ENCODE peak calls at places on chromosome 4, in five cellular contexts. R is fibroblast of mammary gland, Z is mucosa of descending colon, K is HL-60, C is fibroblast of pulmonary artery. E is an unnamed sample.

GRCh38 chr4:150366487-150366999 is 215.4 kb upstream of the MAB21L2 start:
- DNase-seq in R (no peak), Z (no peak), K (no peak), C (no peak), E (no peak)

GRCh38 chr4:139470295-139470694 is 16.4 kb downstream of the RAB33B start:
- DNase-seq in R (no peak), Z (no peak), K (no peak), C (no peak), E (no peak)

GRCh38 chr4:122658377-122658776 is 37.5 kb upstream of the IL21 start:
- DNase-seq in R (no peak), Z (no peak), K (no peak), C (no peak), E (no peak)

GRCh38 chr4:2785613-2786012 is 7.3 kb upstream of the SH3BP2 start:
- DNase-seq in R (no peak), Z (no peak), K (peak), C (no peak), E (peak)

GRCh38 chr4:26322349-26322748 is 1.5 kb downstream of the RBPJ start:
- DNase-seq in R (no peak), Z (no peak), K (no peak), C (no peak), E (no peak)

GRCh38 chr4:11271263-11271662 is 157.4 kb downstream of the HS3ST1 start:
- DNase-seq in R (no peak), Z (peak), K (no peak), C (no peak), E (no peak)

GRCh38 chr4:31918891-31919290 is 1198.7 kb downstream of the PCDH7 start:
- DNase-seq in R (no peak), Z (no peak), K (peak), C (peak), E (no peak)

GRCh38 chr4:76341063-76341462 is 34.5 kb downstream of the STBD1 start:
- DNase-seq in R (peak), Z (no peak), K (peak), C (peak), E (no peak)

GRCh38 chr4:58138786-58139185 is 1028.6 kb upstream of the IGFBP7 start:
- DNase-seq in R (no peak), Z (no peak), K (no peak), C (no peak), E (no peak)

DNA sequence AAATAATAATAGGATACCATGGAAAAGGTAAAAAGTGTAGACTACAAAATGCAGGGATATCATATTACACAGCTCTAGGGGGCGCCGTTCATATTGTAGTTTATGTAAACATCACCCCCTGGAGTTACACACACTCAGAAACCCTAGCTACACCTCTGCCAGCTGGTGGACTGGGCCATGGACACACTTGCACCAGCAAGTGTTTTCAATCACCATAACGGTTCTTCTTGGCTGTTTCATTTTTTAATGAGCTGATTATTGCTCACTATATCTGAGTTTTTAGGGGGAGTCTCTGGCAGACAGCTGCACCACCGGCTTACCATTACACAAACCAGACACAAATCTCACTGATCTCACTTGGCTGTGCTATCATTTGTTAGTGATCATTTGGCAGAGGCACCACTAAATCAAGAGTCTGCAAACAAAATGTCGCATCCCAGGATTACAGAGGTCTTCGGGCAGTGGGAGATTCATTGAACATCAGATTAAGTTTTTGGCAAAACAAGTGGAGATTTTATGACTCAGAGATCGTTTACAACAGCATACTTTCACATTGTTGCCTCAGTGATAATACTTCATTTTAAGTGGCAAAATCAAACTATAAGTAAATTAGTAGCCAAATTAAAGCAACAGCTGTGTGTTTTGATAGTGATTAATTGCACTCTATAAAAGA is 185.7 kb downstream of the UNC5C start:
- DNase-seq in R (peak), Z (no peak), K (no peak), C (peak), E (no peak)
- TF ChIP-seq CTCF in R (peak), Z (no peak), K (no peak), C (peak), E (no peak)

GRCh38 chr4:7067523-7068278 is at the start of gene GRPEL1:
- DNase-seq in R (peak), Z (peak), K (peak), C (peak), E (peak)
- TF ChIP-seq CTCF in R (no peak), Z (no peak), K (no peak), C (no peak), E (no peak)

DNA sequence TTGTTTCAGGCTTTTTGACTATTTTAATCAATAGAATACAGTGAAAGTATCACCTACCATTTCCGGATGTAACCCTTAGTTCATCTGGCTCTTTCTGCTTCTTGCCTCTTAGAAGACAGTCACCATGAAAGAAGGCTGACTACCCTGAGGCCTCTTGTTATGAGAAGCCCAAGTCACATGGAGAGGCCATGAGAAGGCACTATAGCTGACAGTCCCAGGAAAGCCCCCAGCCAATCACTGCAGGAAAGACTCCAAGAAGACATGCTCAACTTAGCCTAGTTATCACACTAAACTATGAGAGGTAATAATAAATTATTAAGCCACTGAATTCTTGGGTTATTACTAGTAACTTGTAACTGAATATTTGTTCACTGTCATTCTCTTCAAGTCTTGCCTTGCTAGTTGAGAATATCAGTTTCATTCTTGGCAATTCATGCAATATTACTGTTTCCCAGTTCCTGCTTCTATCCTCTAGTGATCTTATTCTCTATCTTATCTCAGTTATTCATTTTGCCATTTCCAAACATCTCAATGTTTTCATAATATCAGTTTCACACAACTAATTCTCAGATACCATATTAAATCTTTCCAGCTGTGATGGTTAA is 57.1 kb upstream of the GUCY1A1 start:
- DNase-seq in R (no peak), Z (no peak), K (no peak), C (no peak), E (no peak)
- TF ChIP-seq CTCF in R (no peak), Z (no peak), K (no peak), C (no peak), E (no peak)

DNA sequence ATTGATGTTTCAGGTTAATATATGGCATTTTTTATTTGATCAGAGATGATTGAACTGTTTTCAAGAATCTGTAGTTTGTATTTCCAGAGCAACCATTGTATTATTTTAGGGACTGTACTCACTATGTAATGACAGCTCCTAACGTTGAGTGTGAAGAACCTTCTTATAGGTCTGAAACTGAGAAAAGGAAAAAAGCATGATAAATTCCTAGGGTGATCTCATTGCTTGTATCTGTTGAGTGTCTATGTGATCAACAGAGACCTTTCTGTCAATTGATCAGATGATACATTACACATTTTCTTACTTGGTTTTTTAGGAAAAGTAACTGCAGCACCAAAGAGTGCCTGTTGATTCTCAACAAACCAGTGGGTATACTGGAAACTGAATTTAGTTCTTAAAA is 40.2 kb downstream of the SEC24B start:
- DNase-seq in R (no peak), Z (no peak), K (no peak), C (no peak), E (no peak)
- TF ChIP-seq CTCF in R (no peak), Z (no peak), K (no peak), C (no peak), E (no peak)

GRCh38 chr4:126592088-126592487 is 1040.7 kb upstream of the INTU start:
- DNase-seq in R (peak), Z (no peak), K (no peak), C (peak), E (no peak)
- TF ChIP-seq CTCF in R (peak), Z (no peak), K (no peak), C (peak), E (no peak)

GRCh38 chr4:1714303-1715001 is 2.3 kb upstream of the SLBP start:
- DNase-seq in R (peak), Z (no peak), K (no peak), C (no peak), E (no peak)

GRCh38 chr4:1711055-1711905 is 839 bp downstream of the SLBP start:
- DNase-seq in R (peak), Z (peak), K (no peak), C (peak), E (peak)

GRCh38 chr4:1713003-1713397 is 881 bp upstream of the SLBP start:
- DNase-seq in R (no peak), Z (no peak), K (no peak), C (no peak), E (no peak)

GRCh38 chr4:1711906-1712215 is 258 bp downstream of the SLBP start:
- DNase-seq in R (no peak), Z (no peak), K (peak), C (peak), E (no peak)

DNA sequence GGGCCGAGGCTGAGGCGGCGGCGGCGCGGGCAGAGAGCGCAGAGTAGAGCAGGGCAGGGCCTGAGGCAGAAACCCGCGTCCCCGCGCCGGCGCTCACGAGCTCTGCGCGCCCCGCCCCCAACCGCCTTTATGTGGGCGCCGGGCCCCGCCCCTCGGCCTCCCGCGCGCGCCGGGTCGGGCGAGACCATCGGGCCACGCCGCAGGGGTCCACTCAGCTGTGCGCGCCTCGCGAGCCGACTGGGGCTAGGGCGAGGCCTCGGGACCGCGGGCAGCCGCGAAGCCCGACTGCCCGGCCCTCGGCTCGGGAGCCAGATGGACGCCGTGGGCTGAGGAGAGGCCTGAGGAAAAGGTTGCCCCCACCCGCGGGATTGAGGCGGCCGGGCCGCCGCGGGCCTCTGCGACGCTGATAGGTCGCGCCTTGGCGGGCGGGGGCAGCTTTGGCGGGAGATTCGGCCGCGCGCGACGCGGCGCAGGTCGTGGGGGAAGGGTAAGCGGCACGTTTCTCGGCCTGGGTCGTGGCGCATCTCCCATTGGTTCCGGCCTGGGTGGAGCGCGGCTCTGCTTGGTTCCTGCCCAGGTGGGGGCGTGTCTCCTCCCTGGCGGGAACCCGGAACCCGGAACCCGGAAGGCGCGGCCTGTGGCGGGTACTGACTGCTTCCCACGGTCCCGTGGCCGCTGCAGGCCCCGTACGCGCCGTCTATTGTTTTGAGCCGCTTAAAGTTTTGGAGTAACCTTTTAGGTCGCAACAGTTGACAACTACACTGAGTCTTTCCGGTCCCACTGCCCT is at the start of gene SLBP:
- DNase-seq in R (peak), Z (peak), K (peak), C (peak), E (peak)
- TF ChIP-seq CTCF in R (no peak), Z (peak), K (no peak), C (no peak), E (no peak)

GRCh38 chr4:84482564-84483563 is 16.2 kb downstream of the NKX6-1 start:
- DNase-seq in R (peak), Z (peak), K (no peak), C (peak), E (peak)
- TF ChIP-seq CTCF in R (peak), Z (peak), K (no peak), C (peak), E (no peak)

GRCh38 chr4:166324321-166324720 is 451.3 kb downstream of the TLL1 start:
- DNase-seq in R (peak), Z (peak), K (no peak), C (peak), E (no peak)
- TF ChIP-seq CTCF in R (peak), Z (peak), K (no peak), C (peak), E (no peak)

DNA sequence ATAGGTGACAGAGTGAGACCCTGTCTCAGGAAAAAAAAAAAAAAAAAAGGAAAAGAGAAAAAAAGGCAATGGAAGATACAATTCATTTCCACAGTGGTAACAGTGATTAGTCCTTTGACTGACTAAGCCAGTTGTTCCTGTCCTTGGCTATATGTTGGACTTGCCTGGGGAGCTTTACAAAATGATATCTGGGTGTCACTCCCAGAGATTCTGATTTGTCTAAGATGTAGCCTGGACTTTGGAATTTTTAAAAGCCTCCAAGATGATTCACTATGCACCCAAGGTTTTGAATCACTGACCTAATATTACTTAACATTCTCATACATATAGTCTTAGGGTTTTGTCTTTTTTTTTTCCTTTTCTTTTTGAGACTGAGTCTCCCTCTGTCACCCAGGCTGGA is 16.9 kb downstream of the HELQ start:
- DNase-seq in R (peak), Z (no peak), K (no peak), C (no peak), E (no peak)
- TF ChIP-seq CTCF in R (no peak), Z (no peak), K (no peak), C (no peak), E (no peak)